ENCODE peak calls at places on chromosomes 16 and 17, in ten cellular contexts. One of them, this sample, is unnamed. For H3K9me3, the result is how much of the 10 kb centered on the place peaks cover.

GRCh38 chr16:50002190-50002589 is 22.8 kb upstream of the CNEP1R1 start:
- DNase-seq in suprapubic skin: no peak
- DNase-seq in PC-3: peak
- DNase-seq in HAP-1: no peak
- DNase-seq in right cardiac atrium: no peak
- DNase-seq in WERI-Rb-1: no peak
- DNase-seq in A549: no peak
- DNase-seq in tibial artery: no peak
- DNase-seq in MG63: no peak
- DNase-seq in lung: no peak
- DNase-seq in this sample: no peak

GRCh38 chr17:15893333-15894024 is 51.5 kb upstream of the ADORA2B start:
- DNase-seq in suprapubic skin: no peak
- DNase-seq in PC-3: peak
- DNase-seq in HAP-1: no peak
- DNase-seq in right cardiac atrium: no peak
- DNase-seq in WERI-Rb-1: no peak
- DNase-seq in A549: no peak
- DNase-seq in tibial artery: no peak
- DNase-seq in MG63: no peak
- DNase-seq in lung: no peak
- DNase-seq in this sample: no peak

GRCh38 chr16:66634527-66635196 is 30.2 kb downstream of the CMTM3 start:
- DNase-seq in suprapubic skin: no peak
- DNase-seq in PC-3: no peak
- DNase-seq in HAP-1: no peak
- DNase-seq in right cardiac atrium: no peak
- DNase-seq in WERI-Rb-1: no peak
- DNase-seq in A549: no peak
- DNase-seq in tibial artery: no peak
- DNase-seq in MG63: no peak
- DNase-seq in lung: no peak
- DNase-seq in this sample: no peak

GRCh38 chr17:299546-299945 is 53.1 kb downstream of the RPH3AL start:
- DNase-seq in suprapubic skin: no peak
- DNase-seq in PC-3: no peak
- DNase-seq in HAP-1: no peak
- DNase-seq in right cardiac atrium: peak
- DNase-seq in WERI-Rb-1: no peak
- DNase-seq in A549: no peak
- DNase-seq in tibial artery: no peak
- DNase-seq in MG63: no peak
- DNase-seq in lung: no peak
- DNase-seq in this sample: no peak

GRCh38 chr17:38510424-38511125 is 82.3 kb downstream of the ARHGAP23 start:
- DNase-seq in suprapubic skin: no peak
- DNase-seq in PC-3: no peak
- DNase-seq in HAP-1: no peak
- DNase-seq in right cardiac atrium: peak
- DNase-seq in WERI-Rb-1: peak
- DNase-seq in A549: no peak
- DNase-seq in tibial artery: no peak
- DNase-seq in MG63: no peak
- DNase-seq in lung: no peak
- DNase-seq in this sample: no peak

GRCh38 chr17:79615926-79616325 is 5.1 kb upstream of the RBFOX3 start:
- DNase-seq in suprapubic skin: peak
- DNase-seq in PC-3: no peak
- DNase-seq in HAP-1: no peak
- DNase-seq in right cardiac atrium: peak
- DNase-seq in WERI-Rb-1: no peak
- DNase-seq in A549: no peak
- DNase-seq in tibial artery: no peak
- DNase-seq in MG63: no peak
- DNase-seq in lung: no peak
- DNase-seq in this sample: no peak

GRCh38 chr16:4663756-4664465 is 29.5 kb upstream of the NUDT16L1 start:
- DNase-seq in suprapubic skin: no peak
- DNase-seq in PC-3: no peak
- DNase-seq in HAP-1: no peak
- DNase-seq in right cardiac atrium: peak
- DNase-seq in WERI-Rb-1: no peak
- DNase-seq in A549: no peak
- DNase-seq in tibial artery: peak
- DNase-seq in MG63: no peak
- DNase-seq in lung: peak
- DNase-seq in this sample: no peak

GRCh38 chr17:63479495-63480184 is 2.8 kb downstream of the ACE start:
- DNase-seq in suprapubic skin: no peak
- DNase-seq in PC-3: no peak
- DNase-seq in HAP-1: no peak
- DNase-seq in right cardiac atrium: no peak
- DNase-seq in WERI-Rb-1: no peak
- DNase-seq in A549: no peak
- DNase-seq in tibial artery: no peak
- DNase-seq in MG63: no peak
- DNase-seq in lung: no peak
- DNase-seq in this sample: no peak

GRCh38 chr16:64829678-64830077 is 292.2 kb downstream of the CDH11 start:
- DNase-seq in suprapubic skin: no peak
- DNase-seq in PC-3: no peak
- DNase-seq in HAP-1: no peak
- DNase-seq in right cardiac atrium: no peak
- DNase-seq in WERI-Rb-1: no peak
- DNase-seq in A549: no peak
- DNase-seq in tibial artery: no peak
- DNase-seq in MG63: no peak
- DNase-seq in lung: no peak
- DNase-seq in this sample: no peak

GRCh38 chr17:38421871-38422819 is 6.1 kb upstream of the ARHGAP23 start:
- DNase-seq in suprapubic skin: no peak
- DNase-seq in PC-3: no peak
- DNase-seq in HAP-1: no peak
- DNase-seq in right cardiac atrium: peak
- DNase-seq in WERI-Rb-1: no peak
- DNase-seq in A549: no peak
- DNase-seq in tibial artery: no peak
- DNase-seq in MG63: no peak
- DNase-seq in lung: no peak
- DNase-seq in this sample: no peak

DNA sequence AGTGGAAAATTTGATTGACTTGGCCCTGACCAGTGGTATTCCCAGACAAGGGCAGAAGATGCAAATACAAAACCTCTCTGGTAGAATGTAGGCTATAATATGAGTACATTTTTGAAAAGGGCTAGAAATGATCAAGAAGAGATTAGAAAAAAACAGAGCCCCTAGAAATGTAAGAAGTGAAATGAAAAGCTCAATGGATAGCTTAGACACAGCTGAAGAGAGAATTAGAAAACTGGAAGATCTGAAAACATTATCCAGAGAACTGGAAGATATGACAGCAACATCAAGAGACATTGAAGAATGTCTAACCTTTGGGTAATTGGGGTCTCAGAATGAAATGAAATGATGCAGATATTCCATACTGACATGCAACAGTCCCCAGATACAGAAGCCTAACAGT is 105.2 kb upstream of the ZNF750 start:
- DNase-seq in suprapubic skin: no peak
- DNase-seq in PC-3: no peak
- DNase-seq in HAP-1: no peak
- DNase-seq in right cardiac atrium: no peak
- DNase-seq in WERI-Rb-1: no peak
- DNase-seq in A549: no peak
- DNase-seq in tibial artery: no peak
- DNase-seq in MG63: no peak
- DNase-seq in lung: no peak
- DNase-seq in this sample: no peak
- H3K9me3 ChIP-seq in suprapubic skin: under half
- H3K9me3 ChIP-seq in PC-3: under half
- H3K9me3 ChIP-seq in HAP-1: under half
- H3K9me3 ChIP-seq in right cardiac atrium: under half
- H3K9me3 ChIP-seq in WERI-Rb-1: half or more
- H3K9me3 ChIP-seq in A549: half or more
- H3K9me3 ChIP-seq in tibial artery: under half
- H3K9me3 ChIP-seq in MG63: half or more
- H3K9me3 ChIP-seq in lung: under half
- H3K9me3 ChIP-seq in this sample: under half

GRCh38 chr16:55892821-55893220 is 17.6 kb upstream of the CES5A start:
- DNase-seq in suprapubic skin: no peak
- DNase-seq in PC-3: no peak
- DNase-seq in HAP-1: no peak
- DNase-seq in right cardiac atrium: no peak
- DNase-seq in WERI-Rb-1: no peak
- DNase-seq in A549: no peak
- DNase-seq in tibial artery: no peak
- DNase-seq in MG63: no peak
- DNase-seq in lung: no peak
- DNase-seq in this sample: no peak
- H3K9me3 ChIP-seq in suprapubic skin: under half
- H3K9me3 ChIP-seq in PC-3: under half
- H3K9me3 ChIP-seq in HAP-1: under half
- H3K9me3 ChIP-seq in right cardiac atrium: under half
- H3K9me3 ChIP-seq in WERI-Rb-1: under half
- H3K9me3 ChIP-seq in A549: under half
- H3K9me3 ChIP-seq in tibial artery: under half
- H3K9me3 ChIP-seq in MG63: under half
- H3K9me3 ChIP-seq in lung: under half
- H3K9me3 ChIP-seq in this sample: under half

GRCh38 chr17:71287246-71287828 is 833.5 kb upstream of the SOX9 start:
- DNase-seq in suprapubic skin: no peak
- DNase-seq in PC-3: no peak
- DNase-seq in HAP-1: no peak
- DNase-seq in right cardiac atrium: no peak
- DNase-seq in WERI-Rb-1: no peak
- DNase-seq in A549: no peak
- DNase-seq in tibial artery: no peak
- DNase-seq in MG63: peak
- DNase-seq in lung: no peak
- DNase-seq in this sample: no peak
- H3K9me3 ChIP-seq in suprapubic skin: under half
- H3K9me3 ChIP-seq in PC-3: under half
- H3K9me3 ChIP-seq in HAP-1: under half
- H3K9me3 ChIP-seq in right cardiac atrium: under half
- H3K9me3 ChIP-seq in WERI-Rb-1: under half
- H3K9me3 ChIP-seq in A549: under half
- H3K9me3 ChIP-seq in tibial artery: under half
- H3K9me3 ChIP-seq in MG63: under half
- H3K9me3 ChIP-seq in lung: under half
- H3K9me3 ChIP-seq in this sample: under half

DNA sequence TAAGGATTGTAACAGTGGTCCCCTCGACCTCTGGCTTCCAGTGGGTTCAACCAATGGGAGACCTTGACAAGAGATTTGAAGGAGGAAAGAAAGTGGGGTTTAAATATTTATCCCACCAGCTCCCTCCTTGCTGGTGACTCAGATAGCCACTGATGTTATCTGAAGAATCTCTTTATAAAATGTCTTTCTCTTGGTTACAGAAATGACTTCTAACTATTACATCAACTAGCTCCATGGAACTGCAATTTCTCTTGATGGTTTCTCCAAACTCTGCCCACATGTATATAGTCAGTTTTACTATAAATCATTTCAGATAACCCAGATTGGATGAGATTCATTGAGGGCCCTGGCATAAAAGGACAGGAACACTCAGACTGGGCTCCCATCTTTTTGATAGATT is 920.2 kb upstream of the SOX9 start:
- DNase-seq in suprapubic skin: no peak
- DNase-seq in PC-3: no peak
- DNase-seq in HAP-1: no peak
- DNase-seq in right cardiac atrium: no peak
- DNase-seq in WERI-Rb-1: no peak
- DNase-seq in A549: no peak
- DNase-seq in tibial artery: no peak
- DNase-seq in MG63: no peak
- DNase-seq in lung: no peak
- DNase-seq in this sample: no peak
- H3K9me3 ChIP-seq in suprapubic skin: under half
- H3K9me3 ChIP-seq in PC-3: under half
- H3K9me3 ChIP-seq in HAP-1: under half
- H3K9me3 ChIP-seq in right cardiac atrium: under half
- H3K9me3 ChIP-seq in WERI-Rb-1: under half
- H3K9me3 ChIP-seq in A549: under half
- H3K9me3 ChIP-seq in tibial artery: under half
- H3K9me3 ChIP-seq in MG63: under half
- H3K9me3 ChIP-seq in lung: under half
- H3K9me3 ChIP-seq in this sample: under half

DNA sequence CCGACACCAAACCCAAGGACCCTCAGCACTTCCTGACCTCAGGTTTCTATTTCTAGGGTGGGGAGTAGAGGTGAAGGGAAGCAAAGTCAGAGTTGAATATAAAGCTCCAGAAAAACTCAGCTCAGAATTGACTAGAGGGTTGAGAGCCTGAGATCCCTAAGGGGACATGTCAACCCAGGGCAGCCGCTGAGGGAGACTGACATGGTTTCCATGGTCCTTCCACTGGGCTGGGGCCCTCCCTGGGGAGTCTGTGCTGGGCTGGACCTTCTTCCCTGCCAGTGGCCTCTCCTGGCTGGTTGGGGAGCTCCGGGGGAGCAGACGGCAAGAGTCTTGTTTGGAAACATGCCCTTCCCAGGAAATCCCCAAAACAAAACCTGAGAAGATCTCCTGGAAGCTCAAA is 121.3 kb downstream of the METRNL start:
- DNase-seq in suprapubic skin: peak
- DNase-seq in PC-3: no peak
- DNase-seq in HAP-1: no peak
- DNase-seq in right cardiac atrium: peak
- DNase-seq in WERI-Rb-1: peak
- DNase-seq in A549: no peak
- DNase-seq in tibial artery: peak
- DNase-seq in MG63: no peak
- DNase-seq in lung: no peak
- DNase-seq in this sample: no peak
- H3K9me3 ChIP-seq in suprapubic skin: under half
- H3K9me3 ChIP-seq in PC-3: under half
- H3K9me3 ChIP-seq in HAP-1: under half
- H3K9me3 ChIP-seq in right cardiac atrium: under half
- H3K9me3 ChIP-seq in WERI-Rb-1: under half
- H3K9me3 ChIP-seq in A549: under half
- H3K9me3 ChIP-seq in tibial artery: under half
- H3K9me3 ChIP-seq in MG63: under half
- H3K9me3 ChIP-seq in lung: under half
- H3K9me3 ChIP-seq in this sample: under half

GRCh38 chr17:22704674-22705073 is 1012.4 kb downstream of the KCNJ18 start:
- DNase-seq in suprapubic skin: no peak
- DNase-seq in PC-3: peak
- DNase-seq in HAP-1: no peak
- DNase-seq in right cardiac atrium: no peak
- DNase-seq in WERI-Rb-1: no peak
- DNase-seq in A549: no peak
- DNase-seq in tibial artery: no peak
- DNase-seq in MG63: no peak
- DNase-seq in lung: no peak
- DNase-seq in this sample: no peak
- H3K9me3 ChIP-seq in suprapubic skin: under half
- H3K9me3 ChIP-seq in PC-3: under half
- H3K9me3 ChIP-seq in HAP-1: under half
- H3K9me3 ChIP-seq in right cardiac atrium: under half
- H3K9me3 ChIP-seq in WERI-Rb-1: under half
- H3K9me3 ChIP-seq in A549: under half
- H3K9me3 ChIP-seq in tibial artery: under half
- H3K9me3 ChIP-seq in MG63: under half
- H3K9me3 ChIP-seq in lung: under half
- H3K9me3 ChIP-seq in this sample: under half

GRCh38 chr17:11557727-11558452 is 40.4 kb upstream of the DNAH9 start:
- DNase-seq in suprapubic skin: no peak
- DNase-seq in PC-3: no peak
- DNase-seq in HAP-1: no peak
- DNase-seq in right cardiac atrium: no peak
- DNase-seq in WERI-Rb-1: no peak
- DNase-seq in A549: no peak
- DNase-seq in tibial artery: no peak
- DNase-seq in MG63: no peak
- DNase-seq in lung: no peak
- DNase-seq in this sample: peak
- H3K9me3 ChIP-seq in suprapubic skin: under half
- H3K9me3 ChIP-seq in PC-3: under half
- H3K9me3 ChIP-seq in HAP-1: under half
- H3K9me3 ChIP-seq in right cardiac atrium: under half
- H3K9me3 ChIP-seq in WERI-Rb-1: under half
- H3K9me3 ChIP-seq in A549: under half
- H3K9me3 ChIP-seq in tibial artery: under half
- H3K9me3 ChIP-seq in MG63: under half
- H3K9me3 ChIP-seq in lung: under half
- H3K9me3 ChIP-seq in this sample: under half

This sample was measured in esophagus muscularis mucosa.